ENCODE peak calls at places on chromosomes 5 and 9, in nine cellular contexts. H is sigmoid colon, O is PC-3, D is OCI-LY7, S is uterus, T is H9, F is fibroblast of lung, Q is thyroid gland, E is IMR-90. U is an unnamed sample. For H3K4me1, the result is how much of the 10 kb centered on the place peaks cover.

GRCh38 chr5:111694183-111694582 is 62.8 kb downstream of the NREP start:
- DNase-seq in E (peak), S (no peak), O (peak), T (no peak), H (no peak), F (peak), D (no peak), Q (no peak), U (no peak)

GRCh38 chr5:178388381-178389030 is 155.9 kb upstream of the PHYKPL start:
- DNase-seq in H (peak), F (peak), E (peak), T (peak), Q (peak), S (no peak), O (no peak), D (no peak), U (no peak)

GRCh38 chr5:138926688-138927448 is 51.7 kb upstream of the LRRTM2 start:
- DNase-seq in H (no peak), E (no peak), F (no peak), T (no peak), Q (no peak), S (no peak), O (no peak), D (no peak), U (no peak)

GRCh38 chr9:89440548-89440947 is 57.4 kb downstream of the SEMA4D start:
- DNase-seq in E (no peak), F (no peak), O (no peak), H (no peak), S (no peak), T (no peak), Q (peak), D (no peak), U (peak)

GRCh38 chr9:77457916-77458592 is 190.1 kb downstream of the GNA14 start:
- DNase-seq in T (peak), H (peak), F (peak), Q (peak), D (peak), E (peak), O (peak), S (peak), U (peak)

GRCh38 chr5:5494489-5495402 is 72.3 kb downstream of the ICE1 start:
- DNase-seq in S (peak), D (peak), Q (peak), E (peak), F (peak), O (peak), T (peak), H (peak), U (peak)

GRCh38 chr5:136028782-136029742 is at the start of gene TGFBI:
- DNase-seq in T (peak), E (peak), S (peak), F (peak), O (peak), H (peak), D (no peak), Q (peak), U (peak)

GRCh38 chr9:137103206-137103999 is 11.1 kb downstream of the DPP7 start:
- DNase-seq in D (no peak), S (no peak), Q (no peak), F (no peak), H (no peak), T (no peak), E (no peak), O (no peak), U (no peak)

GRCh38 chr5:58012103-58012502 is 447.8 kb downstream of the PLK2 start:
- DNase-seq in F (no peak), O (peak), T (no peak), E (peak), D (no peak), Q (no peak), S (no peak), H (no peak), U (no peak)

GRCh38 chr5:138457532-138458275 is 7.6 kb upstream of the EGR1 start:
- DNase-seq in Q (no peak), H (no peak), O (no peak), D (no peak), F (no peak), E (no peak), T (no peak), S (no peak), U (no peak)

GRCh38 chr5:127006711-127007110 is 23.6 kb downstream of the MARCHF3 start:
- DNase-seq in F (peak), S (no peak), T (no peak), Q (no peak), D (no peak), E (peak), H (no peak), O (no peak), U (no peak)

GRCh38 chr9:113622600-113623400 is 159.3 kb downstream of the RGS3 start:
- DNase-seq in E (peak), O (peak), H (peak), S (no peak), Q (no peak), D (peak), T (peak), F (peak), U (no peak)
- H3K4me1 ChIP-seq in E (under half), O (under half), H (under half), S (under half), Q (under half), D (under half), T (under half), F (under half), U (under half)

GRCh38 chr5:16864566-16864965 is 71.5 kb downstream of the MYO10 start:
- DNase-seq in F (peak), S (no peak), O (no peak), Q (no peak), T (no peak), E (no peak), H (no peak), D (no peak), U (no peak)

GRCh38 chr5:16859346-16859745 is 76.7 kb downstream of the MYO10 start:
- DNase-seq in T (no peak), H (no peak), D (no peak), S (no peak), O (no peak), F (no peak), E (no peak), Q (no peak), U (no peak)

GRCh38 chr5:16863380-16864007 is 72.6 kb downstream of the MYO10 start:
- DNase-seq in T (no peak), Q (no peak), S (no peak), D (no peak), F (no peak), O (peak), H (no peak), E (no peak), U (no peak)

GRCh38 chr5:16866220-16866619 is 69.9 kb downstream of the MYO10 start:
- DNase-seq in Q (no peak), D (no peak), F (no peak), O (no peak), T (no peak), E (no peak), H (no peak), S (no peak), U (no peak)

DNA sequence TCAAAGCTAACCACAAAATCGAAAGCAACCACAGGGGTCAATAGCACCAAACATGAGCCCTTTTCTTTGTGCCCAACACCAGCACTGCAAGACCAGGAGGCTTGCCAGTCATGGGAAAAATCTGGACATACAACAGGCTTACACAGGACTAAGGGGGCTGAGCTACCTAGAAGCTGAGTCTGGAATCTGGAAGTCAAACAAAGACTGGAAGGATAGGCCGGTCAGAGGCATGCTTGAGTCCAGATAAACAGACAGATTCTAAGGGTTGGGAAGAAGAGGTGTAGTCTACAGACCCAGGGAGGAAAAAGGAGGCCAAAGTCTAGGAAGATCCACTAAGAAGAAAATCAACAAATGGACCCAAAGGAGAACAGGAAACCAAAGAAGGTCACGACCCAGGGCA is 73.3 kb downstream of the MYO10 start:
- DNase-seq in O (no peak), S (no peak), T (no peak), E (no peak), D (no peak), H (no peak), F (no peak), Q (no peak), U (no peak)
- H3K4me1 ChIP-seq in O (under half), S (under half), T (under half), E (under half), D (under half), H (under half), F (under half), Q (under half), U (under half)

GRCh38 chr5:143134269-143134668 is 269.2 kb downstream of the NR3C1 start:
- DNase-seq in F (no peak), E (peak), D (no peak), H (no peak), Q (no peak), O (peak), T (no peak), S (no peak), U (no peak)

GRCh38 chr5:143131983-143132382 is 271.5 kb downstream of the NR3C1 start:
- DNase-seq in O (no peak), F (peak), S (no peak), T (no peak), Q (no peak), H (no peak), E (no peak), D (no peak), U (no peak)

GRCh38 chr5:143130891-143131290 is 272.6 kb downstream of the NR3C1 start:
- DNase-seq in F (no peak), D (no peak), T (no peak), H (no peak), O (no peak), S (no peak), Q (no peak), E (no peak), U (no peak)

GRCh38 chr5:143133721-143134120 is 269.8 kb downstream of the NR3C1 start:
- DNase-seq in O (no peak), S (no peak), D (no peak), E (no peak), T (no peak), H (no peak), F (no peak), Q (no peak), U (no peak)

DNA sequence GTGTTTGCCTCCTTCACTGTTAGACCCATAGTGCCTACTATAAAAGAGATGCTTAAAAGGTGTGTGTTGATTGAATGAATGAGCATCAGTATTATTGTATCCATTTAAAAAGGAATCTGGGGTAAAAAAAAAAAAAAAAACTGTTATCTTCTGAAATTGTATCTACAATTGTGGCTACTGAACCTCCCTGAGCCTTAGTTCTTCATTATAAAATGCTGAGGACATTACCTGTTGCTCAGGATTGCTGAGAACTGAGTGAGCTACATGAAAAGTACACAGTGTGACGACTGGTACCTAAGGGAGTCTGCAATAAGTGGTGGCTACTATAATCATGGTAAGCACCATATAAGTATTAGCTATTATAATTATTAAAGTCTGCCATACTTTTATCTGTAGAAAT is 270.7 kb downstream of the NR3C1 start:
- DNase-seq in S (no peak), E (no peak), H (no peak), O (no peak), D (no peak), Q (no peak), T (no peak), F (no peak), U (no peak)
- H3K4me1 ChIP-seq in S (under half), E (under half), H (under half), O (under half), D (under half), Q (under half), T (under half), F (under half), U (under half)

DNA sequence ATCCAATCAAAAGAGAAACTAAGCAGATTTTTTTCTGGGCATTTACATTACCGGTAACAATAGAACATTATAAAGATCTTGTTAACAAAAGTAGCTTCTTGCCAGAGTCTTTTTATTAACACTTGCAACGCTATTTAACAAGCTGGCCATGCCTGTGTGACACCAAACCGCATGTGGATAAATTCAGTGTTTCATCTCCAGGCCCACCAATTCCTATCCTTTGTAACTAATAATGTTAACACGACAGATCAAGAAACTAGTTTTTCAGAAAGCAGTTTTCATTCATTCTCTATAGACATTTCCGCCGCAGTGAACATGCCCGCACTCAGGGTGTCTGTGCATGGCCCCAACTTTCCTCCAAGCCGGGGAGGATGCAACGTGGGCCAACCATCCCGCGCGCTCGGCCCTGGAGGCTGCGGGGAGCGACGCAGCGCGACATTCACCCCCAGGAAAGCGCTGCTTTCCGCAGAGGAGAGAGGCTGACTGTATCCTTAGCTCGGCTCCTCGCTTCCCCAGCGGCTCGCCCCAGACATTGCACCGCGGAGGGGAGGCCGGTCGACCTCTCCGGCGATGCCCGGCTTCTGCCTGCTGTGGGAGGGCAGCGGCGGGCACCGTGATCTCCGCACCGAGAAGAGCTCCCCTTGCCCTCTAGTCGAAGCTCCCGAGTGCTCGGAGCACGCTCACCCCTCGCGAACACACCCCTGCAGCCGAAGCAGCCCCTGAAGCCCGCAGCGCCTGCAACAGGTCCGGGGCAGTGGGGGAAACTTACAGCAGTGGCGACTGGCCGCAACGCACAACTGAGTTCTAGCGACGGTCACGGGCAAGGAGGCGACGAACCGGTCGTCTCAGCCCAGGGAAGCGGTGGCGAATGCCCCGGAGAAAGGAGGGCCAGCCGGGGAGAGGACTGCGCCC is 734 bp downstream of the ENC1 start:
- DNase-seq in S (peak), H (peak), O (peak), D (peak), F (peak), Q (peak), T (peak), E (peak), U (peak)
- H3K4me1 ChIP-seq in S (under half), H (under half), O (half or more), D (under half), F (under half), Q (under half), T (under half), E (under half), U (under half)